ENCODE peak calls at places on chromosomes 13 and 19, in four cellular contexts. P is Calu3; U is CD8-positive, alpha-beta T cell; L is AG09309. B is an unnamed sample.

GRCh38 chr13:102580552-102581169 is 16.1 kb upstream of the TPP2 start:
- DNase-seq in P (no peak), U (peak), L (peak), B (no peak)

GRCh38 chr19:42360787-42361544 is 29.1 kb downstream of the CNFN start:
- DNase-seq in U (no peak), P (no peak), L (no peak), B (no peak)

GRCh38 chr19:58037927-58038687 is 4.3 kb downstream of the ZSCAN1 start:
- DNase-seq in P (no peak), L (no peak), U (no peak), B (no peak)

GRCh38 chr13:94435604-94436226 is 43.8 kb downstream of the DCT start:
- DNase-seq in P (no peak), U (no peak), L (peak), B (no peak)

GRCh38 chr13:30113531-30113930 is 193.8 kb downstream of the KATNAL1 start:
- DNase-seq in L (no peak), U (no peak), P (no peak), B (no peak)

GRCh38 chr19:28694812-28695211 is 518.1 kb downstream of the UQCRFS1 start:
- DNase-seq in U (no peak), L (no peak), P (no peak), B (no peak)

GRCh38 chr13:41780736-41781708 is 179.9 kb downstream of the VWA8 start:
- DNase-seq in L (peak), P (no peak), U (no peak), B (no peak)

GRCh38 chr19:39397360-39398296 is 6.5 kb downstream of the MED29 start:
- DNase-seq in L (no peak), P (peak), U (peak), B (peak)

GRCh38 chr13:34810996-34811395 is 131.1 kb upstream of the NBEA start:
- DNase-seq in P (no peak), L (no peak), U (no peak), B (no peak)

GRCh38 chr13:42968906-42969305 is 23.1 kb downstream of the EPSTI1 start:
- DNase-seq in P (peak), U (no peak), L (no peak), B (no peak)

GRCh38 chr19:52734340-52734892 is 428 bp downstream of the ZNF611 start:
- DNase-seq in U (no peak), P (peak), L (no peak), B (peak)

GRCh38 chr13:76852991-76853390 is 33.2 kb downstream of the KCTD12 start:
- DNase-seq in U (no peak), L (no peak), P (peak), B (peak)

GRCh38 chr13:50309872-50310594 is 294.8 kb downstream of the KCNRG start:
- DNase-seq in L (no peak), U (no peak), P (no peak), B (no peak)

GRCh38 chr19:4144666-4145261 is 8.7 kb upstream of the CREB3L3 start:
- DNase-seq in L (no peak), U (no peak), P (peak), B (no peak)

GRCh38 chr13:58343081-58343480 is 711.5 kb downstream of the PCDH17 start:
- DNase-seq in U (no peak), P (no peak), L (no peak), B (no peak)

GRCh38 chr13:30026093-30026492 is 175.7 kb upstream of the UBL3 start:
- DNase-seq in L (peak), P (no peak), U (no peak), B (no peak)

GRCh38 chr13:24264976-24265375 is 44.4 kb upstream of the C1QTNF9 start:
- DNase-seq in U (peak), L (no peak), P (no peak), B (no peak)

GRCh38 chr19:36257512-36257876 is 42.6 kb downstream of the ZNF146 start:
- DNase-seq in U (no peak), P (no peak), L (no peak), B (no peak)

GRCh38 chr19:35693835-35694599 is 10.3 kb upstream of the ZBTB32 start:
- DNase-seq in U (peak), P (peak), L (no peak), B (peak)

GRCh38 chr13:41224113-41225110 is 30.0 kb upstream of the KBTBD7 start:
- DNase-seq in P (no peak), U (no peak), L (no peak), B (no peak)

GRCh38 chr19:51024924-51025323 is 1.5 kb downstream of the KLK11 start:
- DNase-seq in L (no peak), U (no peak), P (no peak), B (no peak)

GRCh38 chr13:106052200-106052767 is 483.2 kb downstream of the EFNB2 start:
- DNase-seq in L (peak), P (no peak), U (no peak), B (no peak)

GRCh38 chr19:42280761-42281174 is 11.7 kb downstream of the CIC start:
- DNase-seq in L (no peak), U (peak), P (no peak), B (peak)

GRCh38 chr19:58181902-58182576 is 822 bp upstream of the ZNF274 start:
- DNase-seq in L (no peak), P (peak), U (peak), B (no peak)

GRCh38 chr13:20017365-20017711 is 58.8 kb downstream of the ZMYM2 start:
- DNase-seq in P (no peak), U (no peak), L (no peak), B (no peak)

GRCh38 chr19:53511933-53512374 is 26.0 kb upstream of the ZNF331 start:
- DNase-seq in P (no peak), U (peak), L (peak), B (peak)

GRCh38 chr13:25659091-25659502 is 287.3 kb downstream of the ATP8A2 start:
- DNase-seq in P (no peak), L (no peak), U (no peak), B (no peak)

GRCh38 chr13:80341098-80341701 is at the start of gene SPRY2:
- DNase-seq in L (peak), U (peak), P (peak), B (peak)

GRCh38 chr19:3623716-3624115 is 2.9 kb downstream of the CACTIN start:
- DNase-seq in L (no peak), U (no peak), P (no peak), B (no peak)

GRCh38 chr13:110518571-110518970 is 43.0 kb downstream of the RAB20 start:
- DNase-seq in U (no peak), P (no peak), L (no peak), B (no peak)

GRCh38 chr19:8680676-8681344 is 17.8 kb downstream of the ACTL9 start:
- DNase-seq in U (no peak), L (no peak), P (no peak), B (no peak)

GRCh38 chr19:35408284-35409171 is 37.7 kb downstream of the GPR42 start:
- DNase-seq in P (no peak), L (no peak), U (no peak), B (no peak)

GRCh38 chr19:45677351-45678230 is 9.6 kb downstream of the GIPR start:
- DNase-seq in L (no peak), U (peak), P (peak), B (peak)

GRCh38 chr19:51361228-51361627 is 5.0 kb downstream of the ETFB start:
- DNase-seq in P (no peak), L (no peak), U (no peak), B (no peak)

GRCh38 chr19:2309734-2310362 is 1.9 kb upstream of the LINGO3 start:
- DNase-seq in P (no peak), L (no peak), U (no peak), B (no peak)

GRCh38 chr13:113169277-113170272 is 11.1 kb downstream of the PROZ start:
- DNase-seq in U (no peak), P (no peak), L (no peak), B (no peak)

GRCh38 chr19:46841458-46842083 is 9.1 kb downstream of the AP2S1 start:
- DNase-seq in P (peak), L (no peak), U (no peak), B (peak)

GRCh38 chr13:80529734-80530133 is 188.8 kb upstream of the SPRY2 start:
- DNase-seq in L (no peak), U (no peak), P (no peak), B (no peak)

GRCh38 chr19:17292301-17293074 is 10.7 kb downstream of the ABHD8 start:
- DNase-seq in U (peak), L (no peak), P (peak), B (peak)
- TF ChIP-seq CTCF in U (peak), L (peak), P (peak), B (peak)

GRCh38 chr13:40171566-40171965 is 494.9 kb downstream of the FOXO1 start:
- DNase-seq in L (no peak), P (no peak), U (no peak), B (no peak)

GRCh38 chr13:40169476-40169875 is 497.0 kb downstream of the FOXO1 start:
- DNase-seq in P (no peak), L (no peak), U (no peak), B (no peak)

GRCh38 chr13:40172149-40172591 is 494.3 kb downstream of the FOXO1 start:
- DNase-seq in P (no peak), L (no peak), U (no peak), B (no peak)

GRCh38 chr13:40170091-40170490 is 496.4 kb downstream of the FOXO1 start:
- DNase-seq in P (no peak), U (no peak), L (no peak), B (no peak)

DNA sequence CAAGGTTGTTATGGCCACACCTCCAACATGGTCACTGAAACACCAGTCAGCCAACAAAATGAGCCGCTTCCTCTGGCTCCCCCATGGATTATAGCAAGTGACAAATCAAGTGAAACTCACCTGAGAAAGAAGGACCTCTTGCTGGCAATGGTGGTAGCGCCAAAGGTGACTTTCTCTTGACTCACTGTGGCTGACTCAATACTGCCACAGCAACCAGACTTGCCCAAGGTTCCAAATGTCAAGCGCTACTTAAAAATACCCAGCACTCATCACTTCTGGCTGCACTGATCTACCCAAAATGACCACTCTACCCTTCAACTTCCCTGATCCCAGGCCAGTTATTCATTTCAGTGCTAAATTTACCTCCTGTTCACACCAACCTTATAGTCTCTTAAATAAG is 495.5 kb downstream of the FOXO1 start:
- DNase-seq in P (no peak), U (no peak), L (no peak), B (no peak)
- TF ChIP-seq CTCF in P (no peak), U (no peak), L (no peak), B (no peak)

DNA sequence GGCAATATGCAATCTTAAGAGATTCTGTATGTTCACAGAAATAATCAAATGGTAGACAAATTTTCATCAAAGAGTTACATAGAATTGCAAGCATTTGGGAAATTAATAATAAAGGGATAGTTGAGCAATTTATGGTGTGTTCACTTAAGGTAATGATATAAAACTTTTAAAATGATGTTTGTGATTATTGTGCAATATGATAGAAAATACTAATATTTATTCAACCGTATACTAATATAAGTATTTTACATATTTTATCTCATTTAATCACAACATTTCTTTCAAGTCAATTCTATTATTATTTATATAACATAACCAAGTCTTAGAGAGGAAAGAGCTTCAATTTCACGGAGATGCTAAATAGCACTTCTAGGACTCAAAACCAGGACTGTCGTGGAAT is 716.8 kb upstream of the MIR17HG start:
- DNase-seq in L (no peak), U (no peak), P (no peak), B (no peak)
- TF ChIP-seq CTCF in L (no peak), U (no peak), P (no peak), B (no peak)

DNA sequence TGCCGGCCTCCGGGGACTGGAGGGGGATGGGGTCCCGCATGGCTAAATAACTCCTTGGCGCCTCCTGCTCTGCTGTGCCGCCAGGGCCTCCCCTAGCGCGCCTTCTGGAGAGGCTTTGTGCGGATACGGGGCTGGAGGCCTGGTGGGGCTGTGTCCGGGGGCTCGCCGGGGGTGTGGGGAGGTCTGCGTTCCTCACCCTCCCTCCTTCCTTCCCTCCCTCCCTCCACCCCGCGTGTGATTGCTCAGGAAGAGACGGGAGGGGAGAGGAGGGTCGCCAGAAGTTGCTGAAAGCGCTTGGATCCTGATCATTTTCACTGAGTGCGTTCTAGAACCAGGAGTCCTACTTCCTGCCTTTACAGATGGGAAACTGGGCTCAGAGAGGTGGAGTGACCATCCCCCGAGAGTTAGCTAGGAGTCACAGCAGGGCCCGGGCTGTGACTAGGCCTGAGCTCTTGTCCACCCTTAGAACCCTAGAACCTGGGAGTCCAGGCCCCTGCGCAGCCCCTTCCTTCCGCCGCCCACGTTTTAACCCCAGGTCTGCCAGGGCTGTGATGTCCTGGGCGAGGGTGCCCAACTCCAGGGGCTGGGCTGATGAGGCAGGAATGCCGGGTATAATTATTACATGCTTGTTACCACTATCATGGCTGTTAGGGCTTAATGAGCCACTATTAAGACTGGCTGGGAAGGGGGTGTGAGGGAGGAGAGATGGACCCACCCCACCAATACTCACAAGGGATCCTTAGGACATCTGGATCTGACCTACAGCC is 782 bp upstream of the JUND start:
- DNase-seq in U (no peak), L (no peak), P (peak), B (no peak)
- TF ChIP-seq CTCF in U (no peak), L (peak), P (no peak), B (no peak)

DNA sequence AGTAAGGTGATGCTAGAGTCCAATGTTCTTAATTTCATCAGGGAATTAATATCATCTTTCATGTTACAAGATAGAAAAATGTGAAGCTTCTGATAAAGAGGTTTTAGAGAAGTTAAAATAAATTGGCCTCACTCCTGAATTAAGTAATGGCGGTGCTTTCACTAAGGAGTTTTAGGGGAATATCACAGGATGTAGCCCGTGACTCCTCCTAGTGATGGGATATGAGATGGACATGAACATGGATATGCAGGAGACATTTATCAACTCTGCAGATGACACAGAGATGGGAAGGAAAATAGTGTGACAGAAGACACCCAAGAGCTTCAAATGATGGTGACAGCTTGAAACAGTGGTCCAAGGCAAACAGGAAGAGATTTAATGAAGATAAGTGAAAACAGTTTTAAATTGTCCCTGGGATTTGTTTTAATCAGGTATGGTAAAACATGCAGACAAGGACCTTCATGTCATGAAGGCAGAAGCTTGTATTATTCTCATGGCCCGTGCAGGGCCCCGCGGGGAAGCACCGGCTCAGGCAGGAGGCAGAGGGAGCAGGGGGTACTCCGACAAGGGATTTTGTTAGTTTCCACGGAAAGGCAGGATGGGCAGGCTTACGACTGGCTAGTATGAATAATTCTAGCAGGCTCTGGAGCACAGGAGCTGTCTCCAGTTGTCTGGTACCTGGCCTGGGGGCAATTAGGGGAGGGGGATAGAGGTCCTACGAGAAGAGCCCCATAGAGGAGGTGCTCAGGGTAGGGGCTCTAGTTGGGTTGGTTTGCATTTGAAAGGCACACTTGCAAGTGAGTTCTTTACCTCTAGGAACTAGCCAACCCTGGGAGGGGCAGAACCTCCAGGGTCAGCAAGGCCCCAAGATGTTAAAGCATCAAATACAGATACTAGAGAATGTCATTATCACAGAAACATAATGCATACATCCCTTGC is 38.7 kb upstream of the FARP1 start:
- DNase-seq in P (no peak), U (no peak), L (no peak), B (no peak)
- TF ChIP-seq CTCF in P (no peak), U (no peak), L (peak), B (no peak)

DNA sequence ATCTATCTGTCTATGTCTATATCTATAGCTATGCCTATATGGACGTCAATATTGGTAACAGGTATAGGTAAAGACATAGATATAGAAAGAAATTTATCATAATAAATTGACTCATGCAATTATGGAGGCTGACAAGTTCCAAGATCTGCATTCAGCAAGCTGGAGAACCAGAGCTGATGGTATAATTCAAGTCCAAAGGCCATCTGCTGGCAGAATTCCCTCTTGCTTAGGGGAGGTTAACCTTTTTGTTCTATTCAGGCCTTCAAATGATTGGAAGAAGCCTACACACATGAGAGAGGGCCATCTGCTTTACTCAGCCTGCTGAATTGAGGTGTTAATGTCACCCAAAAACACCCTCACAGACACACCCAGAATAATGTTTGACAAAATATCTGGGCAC is 10.8 kb downstream of the RASL11A start:
- DNase-seq in P (no peak), L (no peak), U (no peak), B (no peak)
- TF ChIP-seq CTCF in P (no peak), L (no peak), U (no peak), B (no peak)

GRCh38 chr13:45700971-45701900 is 884 bp upstream of the CBY2 start:
- DNase-seq in P (no peak), U (no peak), L (no peak), B (no peak)
- TF ChIP-seq CTCF in P (no peak), U (no peak), L (no peak), B (no peak)

DNA sequence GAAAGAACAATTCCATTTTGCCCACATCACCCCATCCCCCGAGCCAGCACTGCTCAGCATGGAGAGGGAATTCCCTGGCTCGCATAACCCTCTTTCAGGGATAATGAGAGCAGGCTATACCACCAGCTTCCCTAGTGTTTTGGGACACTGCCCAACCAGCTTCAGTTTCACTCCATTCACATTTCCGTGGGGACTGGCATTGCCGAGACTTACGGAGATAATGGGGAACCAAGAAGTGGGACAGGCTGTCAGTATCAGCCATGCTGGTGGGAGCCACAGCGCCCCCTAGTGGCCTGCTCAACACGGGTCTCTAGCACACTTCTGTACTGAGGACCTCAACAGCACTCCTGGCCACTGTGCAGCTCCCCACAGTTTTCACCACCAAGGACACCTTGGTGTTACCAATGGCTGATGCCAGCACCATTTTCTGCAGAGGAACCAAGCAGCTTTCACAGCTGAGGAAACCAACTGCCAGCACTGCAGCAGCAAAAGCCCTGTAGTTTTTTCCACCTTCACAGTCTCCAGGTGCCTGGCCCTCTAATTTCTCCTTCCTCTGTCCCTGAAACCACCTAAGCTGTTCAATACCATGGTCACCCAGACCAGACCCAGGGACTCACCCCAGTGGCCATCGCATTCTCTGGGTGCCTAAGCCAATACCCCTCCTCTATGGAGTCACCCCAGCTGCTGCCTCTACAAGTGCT is 23.7 kb downstream of the SLC6A16 start:
- DNase-seq in P (peak), L (peak), U (peak), B (peak)
- TF ChIP-seq CTCF in P (peak), L (peak), U (peak), B (peak)